ENCODE peak calls at places on chromosomes 12 and 14, in nine cellular contexts. V, M, S, Y, L, G, X, W and Q are unnamed samples.

GRCh38 chr14:43410631-43411030 is 1096.5 kb downstream of the FSCB start:
- DNase-seq in V (no peak), M (no peak), S (no peak), Y (no peak), L (no peak), G (no peak), X (no peak), W (no peak), Q (no peak)

GRCh38 chr14:35818346-35819115 is 7.6 kb upstream of the BRMS1L start:
- DNase-seq in V (peak), M (peak), S (peak), Y (no peak), L (no peak), G (peak), X (no peak), W (peak), Q (peak)

GRCh38 chr14:50310445-50310844 is 1.6 kb downstream of the L2HGDH start:
- DNase-seq in V (no peak), M (no peak), S (no peak), Y (no peak), L (no peak), G (no peak), X (no peak), W (no peak), Q (no peak)

GRCh38 chr12:111169032-111169431 is 199.9 kb downstream of the PHETA1 start:
- DNase-seq in V (no peak), M (no peak), S (no peak), Y (no peak), L (no peak), G (no peak), X (no peak), W (no peak), Q (no peak)

GRCh38 chr14:75978249-75978731 is 3.5 kb downstream of the TGFB3 start:
- DNase-seq in V (no peak), M (no peak), S (no peak), Y (peak), L (no peak), G (peak), X (no peak), W (no peak), Q (no peak)

GRCh38 chr12:128613821-128614220 is 209.9 kb downstream of the SLC15A4 start:
- DNase-seq in V (no peak), M (no peak), S (no peak), Y (no peak), L (no peak), G (no peak), X (no peak), W (no peak), Q (no peak)

GRCh38 chr14:58353516-58354299 is 42.0 kb upstream of the TOMM20L start:
- DNase-seq in V (no peak), M (peak), S (no peak), Y (no peak), L (no peak), G (no peak), X (no peak), W (no peak), Q (no peak)

GRCh38 chr14:106347291-106347778 is 821.0 kb downstream of the TMEM121 start:
- DNase-seq in V (no peak), M (no peak), S (no peak), Y (no peak), L (no peak), G (no peak), X (no peak), W (no peak), Q (no peak)

GRCh38 chr12:10617868-10618267 is 4.5 kb upstream of the MAGOHB start:
- DNase-seq in V (no peak), M (peak), S (no peak), Y (no peak), L (no peak), G (no peak), X (no peak), W (no peak), Q (no peak)